ENCODE peak calls at places on chromosomes 11 and 22, in four cellular contexts. J is adrenal gland; N is WTC11; Y is activated effector memory CD4-positive, alpha-beta T cell treated with anti-CD3 and anti-CD28 coated beads, Interleukin-2, amount 50 U/mL, for 16 hours. O is an unnamed sample.

GRCh38 chr11:59206635-59207034 is 6.1 kb downstream of the MPEG1 start:
- DNase-seq in Y (no peak), J (peak), N (peak), O (no peak)

GRCh38 chr11:2440646-2441045 is 3.7 kb downstream of the TRPM5 start:
- DNase-seq in N (no peak), J (no peak), Y (no peak), O (no peak)

GRCh38 chr22:46791201-46791731 is 28.8 kb downstream of the TBC1D22A start:
- DNase-seq in Y (peak), J (peak), N (no peak), O (no peak)

GRCh38 chr11:68751331-68751856 is at the start of gene TESMIN:
- DNase-seq in J (peak), N (peak), Y (peak), O (no peak)

GRCh38 chr11:79415912-79416311 is 24.9 kb downstream of the TENM4 start:
- DNase-seq in N (no peak), J (no peak), Y (no peak), O (no peak)

GRCh38 chr11:1618231-1618630 is 3.7 kb downstream of the KRTAP5-4 start:
- DNase-seq in J (no peak), N (no peak), Y (no peak), O (no peak)

GRCh38 chr11:64916040-64916847 is 765 bp downstream of the ATG2A start:
- DNase-seq in J (peak), Y (peak), N (no peak), O (no peak)

GRCh38 chr22:36929621-36930020 is 16.2 kb downstream of the CSF2RB start:
- DNase-seq in N (no peak), Y (no peak), J (no peak), O (no peak)

GRCh38 chr11:33257897-33258630 is 883 bp downstream of the HIPK3 start:
- DNase-seq in J (peak), N (peak), Y (peak), O (no peak)

GRCh38 chr11:62922653-62923371 is 1.6 kb upstream of the CHRM1 start:
- DNase-seq in Y (peak), J (no peak), N (peak), O (no peak)

O was measured in iPS DF 19.7.